ENCODE peak calls at places on chromosomes 12 and 14, in seven cellular contexts. V, B, Y, W, R, N and F are unnamed samples.
A peak's percentile ranks its signal among the peaks of the same experiment; 100 is the strongest.

GRCh38 chr12:4290011-4290790 is 16.6 kb downstream of the CCND2 start:
- DNase-seq in V (no peak), B (no peak), Y (no peak), W (no peak), R (no peak), N (no peak), F (no peak)

GRCh38 chr12:112741106-112741505 is 50.4 kb upstream of the RPH3A start:
- DNase-seq in V (no peak), B (no peak), Y (no peak), W (no peak), R (no peak), N (no peak), F (no peak)

GRCh38 chr12:105464426-105464825 is 133.9 kb downstream of the C12orf75 start:
- DNase-seq in V (no peak), B (no peak), Y (no peak), W (no peak), R (no peak), N (no peak), F (no peak)

GRCh38 chr14:72738181-72738611 is 155.7 kb downstream of the DPF3 start:
- DNase-seq in V (no peak), B (no peak), Y (no peak), W (no peak), R (peak; percentile 5), N (no peak), F (peak; percentile 90)

GRCh38 chr12:47078733-47079364 is 572 bp upstream of the PCED1B start:
- DNase-seq in V (peak; percentile 8), B (no peak), Y (peak; percentile 68), W (peak; percentile 17), R (no peak), N (no peak), F (peak; percentile 91)

GRCh38 chr12:30725739-30726138 is 29.0 kb downstream of the CAPRIN2 start:
- DNase-seq in V (no peak), B (peak; percentile 59), Y (no peak), W (no peak), R (no peak), N (peak; percentile 49), F (peak; percentile 72)

GRCh38 chr14:97688626-97689336 is 891.6 kb downstream of the VRK1 start:
- DNase-seq in V (no peak), B (no peak), Y (no peak), W (no peak), R (no peak), N (no peak), F (no peak)

GRCh38 chr12:121762269-121762668 is 31.2 kb downstream of the RHOF start:
- DNase-seq in V (no peak), B (no peak), Y (no peak), W (no peak), R (no peak), N (peak; percentile 54), F (peak; percentile 75)

GRCh38 chr14:59303216-59303615 is 114.7 kb downstream of the DAAM1 start:
- DNase-seq in V (no peak), B (no peak), Y (no peak), W (no peak), R (no peak), N (no peak), F (no peak)

GRCh38 chr12:18139989-18140596 is 50.1 kb upstream of the RERGL start:
- DNase-seq in V (no peak), B (no peak), Y (no peak), W (peak; percentile 8), R (no peak), N (peak; percentile 2), F (no peak)

GRCh38 chr12:112664569-112664968 is 127.0 kb upstream of the RPH3A start:
- DNase-seq in V (no peak), B (no peak), Y (peak; percentile 42), W (peak; percentile 56), R (no peak), N (peak; percentile 7), F (no peak)

GRCh38 chr12:112111931-112112330 is 3.3 kb upstream of the NAA25 start:
- DNase-seq in V (no peak), B (no peak), Y (no peak), W (no peak), R (no peak), N (no peak), F (no peak)

GRCh38 chr12:124488520-124488919 is 78.9 kb downstream of the NCOR2 start:
- DNase-seq in V (no peak), B (no peak), Y (no peak), W (no peak), R (no peak), N (no peak), F (no peak)

GRCh38 chr12:115794659-115795081 is 482.8 kb downstream of the MED13L start:
- DNase-seq in V (no peak), B (no peak), Y (no peak), W (no peak), R (no peak), N (no peak), F (no peak)

GRCh38 chr14:99143793-99144192 is 128.2 kb downstream of the BCL11B start:
- DNase-seq in V (no peak), B (no peak), Y (no peak), W (no peak), R (no peak), N (no peak), F (peak; percentile 41)

GRCh38 chr12:131832393-131833231 is 4.4 kb downstream of the MMP17 start:
- DNase-seq in V (no peak), B (no peak), Y (peak; percentile 18), W (no peak), R (no peak), N (peak; percentile 93), F (peak; percentile 93)

GRCh38 chr12:43914923-43915468 is 79.1 kb downstream of the TMEM117 start:
- DNase-seq in V (no peak), B (no peak), Y (no peak), W (peak; percentile 12), R (no peak), N (peak; percentile 4), F (no peak)

GRCh38 chr12:66633676-66634075 is 45.2 kb downstream of the GRIP1 start:
- DNase-seq in V (no peak), B (no peak), Y (no peak), W (no peak), R (no peak), N (no peak), F (no peak)

GRCh38 chr12:68761442-68761812 is 15.5 kb downstream of the SLC35E3 start:
- DNase-seq in V (no peak), B (no peak), Y (no peak), W (no peak), R (no peak), N (no peak), F (no peak)

GRCh38 chr12:59811991-59812390 is 216.2 kb downstream of the SLC16A7 start:
- DNase-seq in V (no peak), B (no peak), Y (no peak), W (no peak), R (no peak), N (no peak), F (no peak)

GRCh38 chr12:123808167-123808566 is 46.1 kb downstream of the DNAH10 start:
- DNase-seq in V (peak; percentile 15), B (no peak), Y (peak; percentile 10), W (peak; percentile 34), R (no peak), N (peak; percentile 31), F (peak; percentile 86)

GRCh38 chr12:104387190-104387589 is 69.6 kb upstream of the CHST11 start:
- DNase-seq in V (no peak), B (no peak), Y (no peak), W (peak; percentile 20), R (peak; percentile 22), N (no peak), F (no peak)

GRCh38 chr12:106863185-106863584 is 88.7 kb downstream of the RIC8B start:
- DNase-seq in V (no peak), B (no peak), Y (no peak), W (no peak), R (no peak), N (no peak), F (no peak)

GRCh38 chr12:123120452-123121166 is 30.3 kb downstream of the PITPNM2 start:
- DNase-seq in V (no peak), B (no peak), Y (peak; percentile 62), W (no peak), R (no peak), N (peak; percentile 5), F (no peak)

GRCh38 chr14:77059276-77059934 is 30.9 kb upstream of the IRF2BPL start:
- DNase-seq in V (peak; percentile 71), B (no peak), Y (peak; percentile 55), W (peak; percentile 71), R (no peak), N (peak; percentile 80), F (peak; percentile 95)

GRCh38 chr14:76413962-76414665 is 38.2 kb downstream of the ESRRB start:
- DNase-seq in V (no peak), B (no peak), Y (no peak), W (peak; percentile 21), R (no peak), N (no peak), F (no peak)

GRCh38 chr12:52870361-52871290 is 21.8 kb upstream of the KRT78 start:
- DNase-seq in V (peak; percentile 61), B (no peak), Y (peak; percentile 90), W (peak; percentile 80), R (peak; percentile 41), N (peak; percentile 79), F (peak; percentile 92)

GRCh38 chr12:31369712-31370521 is 44.0 kb upstream of the SINHCAF start:
- DNase-seq in V (no peak), B (peak; percentile 5), Y (no peak), W (peak; percentile 49), R (peak; percentile 61), N (no peak), F (peak; percentile 42)

GRCh38 chr12:115337693-115338543 is 653.9 kb upstream of the TBX3 start:
- DNase-seq in V (no peak), B (no peak), Y (no peak), W (no peak), R (peak; percentile 79), N (peak; percentile 71), F (peak; percentile 73)

GRCh38 chr12:6551063-6551461 is 4.8 kb downstream of the IFFO1 start:
- DNase-seq in V (peak; percentile 69), B (no peak), Y (no peak), W (no peak), R (peak; percentile 67), N (peak; percentile 36), F (peak; percentile 85)

GRCh38 chr12:31578632-31579031 is 12.3 kb downstream of the DENND5B start:
- DNase-seq in V (peak; percentile 8), B (no peak), Y (no peak), W (no peak), R (no peak), N (no peak), F (no peak)

GRCh38 chr12:118164798-118165486 is 29.0 kb downstream of the PEBP1 start:
- DNase-seq in V (no peak), B (no peak), Y (peak; percentile 49), W (peak; percentile 50), R (no peak), N (peak; percentile 25), F (peak; percentile 92)

GRCh38 chr14:66645716-66646115 is 137.8 kb downstream of the GPHN start:
- DNase-seq in V (no peak), B (no peak), Y (no peak), W (no peak), R (no peak), N (no peak), F (peak; percentile 26)

GRCh38 chr14:105476937-105477658 is 2.5 kb downstream of the CRIP2 start:
- DNase-seq in V (no peak), B (no peak), Y (no peak), W (no peak), R (peak; percentile 83), N (no peak), F (no peak)

GRCh38 chr12:21350975-21351374 is 16.3 kb upstream of the SLCO1A2 start:
- DNase-seq in V (no peak), B (no peak), Y (no peak), W (no peak), R (no peak), N (no peak), F (no peak)